ENCODE peak calls at places on chromosomes 16 and 17, in nine cellular contexts. One of them, this sample, is unnamed.
A peak's percentile ranks its signal among the peaks of the same experiment; 100 is the strongest.

GRCh38 chr17:47895254-47895855 is 681 bp upstream of the SP2 start:
- DNase-seq in HCT116: no peak
- DNase-seq in spleen: peak; percentile 93
- DNase-seq in tibial nerve: no peak
- DNase-seq in suprapubic skin: no peak
- DNase-seq in heart left ventricle: no peak
- DNase-seq in A549: peak; percentile 31
- DNase-seq in prostate gland: peak; percentile 34
- DNase-seq in IMR-90: peak; percentile 17
- DNase-seq in this sample: peak; percentile 66

GRCh38 chr16:16149710-16150116 is 73.6 kb downstream of the ABCC6 start:
- DNase-seq in HCT116: no peak
- DNase-seq in spleen: no peak
- DNase-seq in tibial nerve: no peak
- DNase-seq in suprapubic skin: no peak
- DNase-seq in heart left ventricle: no peak
- DNase-seq in A549: no peak
- DNase-seq in prostate gland: no peak
- DNase-seq in IMR-90: no peak
- DNase-seq in this sample: no peak

GRCh38 chr17:68868708-68869107 is 86.5 kb downstream of the ABCA8 start:
- DNase-seq in HCT116: no peak
- DNase-seq in spleen: no peak
- DNase-seq in tibial nerve: no peak
- DNase-seq in suprapubic skin: no peak
- DNase-seq in heart left ventricle: no peak
- DNase-seq in A549: no peak
- DNase-seq in prostate gland: no peak
- DNase-seq in IMR-90: peak; percentile 31
- DNase-seq in this sample: peak; percentile 54

GRCh38 chr17:44614862-44615261 is 41.4 kb upstream of the MEIOC start:
- DNase-seq in HCT116: no peak
- DNase-seq in spleen: peak; percentile 6
- DNase-seq in tibial nerve: no peak
- DNase-seq in suprapubic skin: no peak
- DNase-seq in heart left ventricle: no peak
- DNase-seq in A549: no peak
- DNase-seq in prostate gland: no peak
- DNase-seq in IMR-90: no peak
- DNase-seq in this sample: no peak

GRCh38 chr17:57552114-57552601 is 192.9 kb downstream of the CCDC182 start:
- DNase-seq in HCT116: no peak
- DNase-seq in spleen: peak; percentile 86
- DNase-seq in tibial nerve: no peak
- DNase-seq in suprapubic skin: no peak
- DNase-seq in heart left ventricle: no peak
- DNase-seq in A549: no peak
- DNase-seq in prostate gland: no peak
- DNase-seq in IMR-90: no peak
- DNase-seq in this sample: peak; percentile 57

GRCh38 chr16:7997966-7998365 is 592.3 kb downstream of the TMEM114 start:
- DNase-seq in HCT116: no peak
- DNase-seq in spleen: no peak
- DNase-seq in tibial nerve: no peak
- DNase-seq in suprapubic skin: no peak
- DNase-seq in heart left ventricle: no peak
- DNase-seq in A549: no peak
- DNase-seq in prostate gland: no peak
- DNase-seq in IMR-90: no peak
- DNase-seq in this sample: no peak

GRCh38 chr16:47866431-47866830 is 289.4 kb downstream of the ABCC12 start:
- DNase-seq in HCT116: no peak
- DNase-seq in spleen: no peak
- DNase-seq in tibial nerve: no peak
- DNase-seq in suprapubic skin: no peak
- DNase-seq in heart left ventricle: no peak
- DNase-seq in A549: no peak
- DNase-seq in prostate gland: no peak
- DNase-seq in IMR-90: no peak
- DNase-seq in this sample: no peak

GRCh38 chr17:32609085-32609484 is 122.3 kb downstream of the CDK5R1 start:
- DNase-seq in HCT116: peak; percentile 31
- DNase-seq in spleen: peak; percentile 92
- DNase-seq in tibial nerve: no peak
- DNase-seq in suprapubic skin: no peak
- DNase-seq in heart left ventricle: peak; percentile 44
- DNase-seq in A549: no peak
- DNase-seq in prostate gland: peak; percentile 59
- DNase-seq in IMR-90: no peak
- DNase-seq in this sample: peak; percentile 16

GRCh38 chr16:20740007-20740883 is 1.4 kb downstream of the THUMPD1 start:
- DNase-seq in HCT116: no peak
- DNase-seq in spleen: no peak
- DNase-seq in tibial nerve: no peak
- DNase-seq in suprapubic skin: no peak
- DNase-seq in heart left ventricle: no peak
- DNase-seq in A549: peak; percentile 21
- DNase-seq in prostate gland: peak; percentile 40
- DNase-seq in IMR-90: no peak
- DNase-seq in this sample: peak; percentile 29

GRCh38 chr17:43917348-43918025 is 10.2 kb upstream of the MPP2 start:
- DNase-seq in HCT116: no peak
- DNase-seq in spleen: peak; percentile 81
- DNase-seq in tibial nerve: no peak
- DNase-seq in suprapubic skin: no peak
- DNase-seq in heart left ventricle: peak; percentile 44
- DNase-seq in A549: no peak
- DNase-seq in prostate gland: no peak
- DNase-seq in IMR-90: peak; percentile 10
- DNase-seq in this sample: peak; percentile 52

GRCh38 chr17:71938340-71939010 is 182.3 kb upstream of the SOX9 start:
- DNase-seq in HCT116: no peak
- DNase-seq in spleen: no peak
- DNase-seq in tibial nerve: no peak
- DNase-seq in suprapubic skin: no peak
- DNase-seq in heart left ventricle: no peak
- DNase-seq in A549: no peak
- DNase-seq in prostate gland: no peak
- DNase-seq in IMR-90: no peak
- DNase-seq in this sample: peak; percentile 81

GRCh38 chr16:70661918-70662641 is 15.7 kb downstream of the IL34 start:
- DNase-seq in HCT116: no peak
- DNase-seq in spleen: no peak
- DNase-seq in tibial nerve: no peak
- DNase-seq in suprapubic skin: no peak
- DNase-seq in heart left ventricle: peak; percentile 36
- DNase-seq in A549: no peak
- DNase-seq in prostate gland: no peak
- DNase-seq in IMR-90: no peak
- DNase-seq in this sample: no peak

GRCh38 chr16:85878875-85879274 is 20.1 kb upstream of the IRF8 start:
- DNase-seq in HCT116: no peak
- DNase-seq in spleen: no peak
- DNase-seq in tibial nerve: no peak
- DNase-seq in suprapubic skin: no peak
- DNase-seq in heart left ventricle: no peak
- DNase-seq in A549: no peak
- DNase-seq in prostate gland: no peak
- DNase-seq in IMR-90: peak; percentile 71
- DNase-seq in this sample: peak; percentile 33

GRCh38 chr17:76123749-76124581 is 17.1 kb downstream of the FOXJ1 start:
- DNase-seq in HCT116: no peak
- DNase-seq in spleen: no peak
- DNase-seq in tibial nerve: no peak
- DNase-seq in suprapubic skin: no peak
- DNase-seq in heart left ventricle: no peak
- DNase-seq in A549: no peak
- DNase-seq in prostate gland: no peak
- DNase-seq in IMR-90: no peak
- DNase-seq in this sample: no peak

GRCh38 chr17:18156171-18156975 is 27.3 kb upstream of the ALKBH5 start:
- DNase-seq in HCT116: no peak
- DNase-seq in spleen: no peak
- DNase-seq in tibial nerve: no peak
- DNase-seq in suprapubic skin: no peak
- DNase-seq in heart left ventricle: no peak
- DNase-seq in A549: no peak
- DNase-seq in prostate gland: no peak
- DNase-seq in IMR-90: no peak
- DNase-seq in this sample: no peak
- TF ChIP-seq POLR2A in HCT116: no peak
- TF ChIP-seq POLR2A in spleen: no peak
- TF ChIP-seq POLR2A in tibial nerve: no peak
- TF ChIP-seq POLR2A in suprapubic skin: no peak
- TF ChIP-seq POLR2A in heart left ventricle: no peak
- TF ChIP-seq POLR2A in A549: no peak
- TF ChIP-seq POLR2A in prostate gland: no peak
- TF ChIP-seq POLR2A in IMR-90: no peak
- TF ChIP-seq POLR2A in this sample: no peak

GRCh38 chr16:88732961-88733294 is 26.6 kb downstream of the CTU2 start:
- DNase-seq in HCT116: no peak
- DNase-seq in spleen: no peak
- DNase-seq in tibial nerve: no peak
- DNase-seq in suprapubic skin: no peak
- DNase-seq in heart left ventricle: no peak
- DNase-seq in A549: no peak
- DNase-seq in prostate gland: no peak
- DNase-seq in IMR-90: no peak
- DNase-seq in this sample: no peak
- TF ChIP-seq POLR2A in HCT116: no peak
- TF ChIP-seq POLR2A in spleen: no peak
- TF ChIP-seq POLR2A in tibial nerve: no peak
- TF ChIP-seq POLR2A in suprapubic skin: no peak
- TF ChIP-seq POLR2A in heart left ventricle: no peak
- TF ChIP-seq POLR2A in A549: no peak
- TF ChIP-seq POLR2A in prostate gland: no peak
- TF ChIP-seq POLR2A in IMR-90: no peak
- TF ChIP-seq POLR2A in this sample: no peak

GRCh38 chr17:49836111-49837030 is 11.5 kb downstream of the TAC4 start:
- DNase-seq in HCT116: no peak
- DNase-seq in spleen: no peak
- DNase-seq in tibial nerve: no peak
- DNase-seq in suprapubic skin: no peak
- DNase-seq in heart left ventricle: no peak
- DNase-seq in A549: peak; percentile 82
- DNase-seq in prostate gland: peak; percentile 36
- DNase-seq in IMR-90: peak; percentile 68
- DNase-seq in this sample: no peak

GRCh38 chr17:49832840-49833599 is 14.8 kb downstream of the TAC4 start:
- DNase-seq in HCT116: no peak
- DNase-seq in spleen: no peak
- DNase-seq in tibial nerve: no peak
- DNase-seq in suprapubic skin: no peak
- DNase-seq in heart left ventricle: no peak
- DNase-seq in A549: no peak
- DNase-seq in prostate gland: no peak
- DNase-seq in IMR-90: no peak
- DNase-seq in this sample: no peak

GRCh38 chr17:49834118-49834743 is 13.6 kb downstream of the TAC4 start:
- DNase-seq in HCT116: no peak
- DNase-seq in spleen: no peak
- DNase-seq in tibial nerve: no peak
- DNase-seq in suprapubic skin: no peak
- DNase-seq in heart left ventricle: no peak
- DNase-seq in A549: no peak
- DNase-seq in prostate gland: no peak
- DNase-seq in IMR-90: peak; percentile 46
- DNase-seq in this sample: no peak

GRCh38 chr17:49830605-49831004 is 17.3 kb downstream of the TAC4 start:
- DNase-seq in HCT116: no peak
- DNase-seq in spleen: no peak
- DNase-seq in tibial nerve: no peak
- DNase-seq in suprapubic skin: no peak
- DNase-seq in heart left ventricle: no peak
- DNase-seq in A549: no peak
- DNase-seq in prostate gland: no peak
- DNase-seq in IMR-90: no peak
- DNase-seq in this sample: no peak

DNA sequence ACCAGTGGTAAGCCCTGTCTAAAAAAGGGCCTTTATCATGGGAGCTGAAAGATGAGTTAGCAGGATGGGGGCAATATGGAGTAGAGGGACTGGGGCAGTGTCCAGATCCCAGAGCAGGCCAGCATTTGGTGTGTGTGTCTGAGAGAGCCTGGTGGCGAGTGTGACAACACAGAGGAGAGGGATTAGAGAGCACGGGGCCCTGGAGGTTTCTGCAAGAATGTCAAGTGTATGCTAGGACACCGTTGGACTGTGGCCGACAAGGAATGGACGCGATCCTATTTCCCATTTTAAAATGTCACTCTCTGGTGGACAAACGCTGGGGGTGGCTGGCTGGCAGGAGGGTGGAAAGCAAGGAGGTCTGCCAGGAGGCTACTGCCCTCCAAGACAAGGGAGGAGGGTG is 12.4 kb downstream of the TAC4 start:
- DNase-seq in HCT116: no peak
- DNase-seq in spleen: no peak
- DNase-seq in tibial nerve: no peak
- DNase-seq in suprapubic skin: no peak
- DNase-seq in heart left ventricle: no peak
- DNase-seq in A549: no peak
- DNase-seq in prostate gland: no peak
- DNase-seq in IMR-90: no peak
- DNase-seq in this sample: peak; percentile 42
- TF ChIP-seq POLR2A in HCT116: no peak
- TF ChIP-seq POLR2A in spleen: no peak
- TF ChIP-seq POLR2A in tibial nerve: no peak
- TF ChIP-seq POLR2A in suprapubic skin: no peak
- TF ChIP-seq POLR2A in heart left ventricle: no peak
- TF ChIP-seq POLR2A in A549: no peak
- TF ChIP-seq POLR2A in prostate gland: no peak
- TF ChIP-seq POLR2A in IMR-90: no peak
- TF ChIP-seq POLR2A in this sample: no peak

DNA sequence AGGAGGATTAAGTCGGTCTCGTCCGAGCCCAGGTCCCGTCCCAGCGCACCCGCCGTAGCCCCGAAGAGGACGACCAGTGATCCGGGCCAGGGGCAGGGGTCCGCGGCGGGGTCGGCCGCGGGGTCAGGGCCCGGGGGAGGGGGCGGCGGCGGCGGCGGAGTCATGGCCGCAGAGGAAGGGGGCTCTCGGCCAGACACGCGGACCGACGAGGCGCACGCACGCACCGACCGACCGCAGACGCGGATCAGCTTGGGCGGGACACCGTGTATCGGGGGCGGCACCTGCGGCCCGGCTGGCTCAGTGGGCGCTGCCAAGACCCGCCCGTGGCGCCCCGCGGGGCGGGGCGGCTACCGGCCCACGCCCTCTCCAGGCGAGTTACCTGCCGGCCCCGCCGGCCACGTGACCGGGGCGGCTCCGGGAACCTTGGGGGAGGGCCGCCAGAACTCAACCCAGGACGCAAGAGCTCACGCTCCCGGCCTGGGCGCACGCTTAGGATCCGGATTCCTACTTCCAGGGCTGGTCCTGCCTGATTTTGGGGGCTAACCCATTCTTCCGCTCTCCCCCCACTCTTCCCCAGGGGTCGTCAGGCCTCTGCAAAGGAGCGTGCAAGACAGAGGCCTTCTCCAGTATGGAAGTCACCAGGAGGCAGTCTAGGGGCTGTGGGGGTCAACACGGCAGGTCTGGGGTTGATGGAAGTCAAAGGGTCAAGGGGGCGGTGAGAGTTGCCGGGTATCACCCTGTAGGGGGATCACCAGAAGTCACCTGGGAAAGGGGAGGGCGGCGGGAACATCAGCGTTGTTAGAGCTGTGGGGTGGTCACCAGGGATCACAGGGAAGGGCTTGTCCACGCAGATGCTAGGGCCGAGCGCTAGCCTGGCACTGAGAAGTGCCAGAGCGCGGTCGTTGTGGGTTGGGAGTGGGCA is at the start of gene ESRP2:
- DNase-seq in HCT116: peak; percentile 84
- DNase-seq in spleen: peak; percentile 86
- DNase-seq in tibial nerve: no peak
- DNase-seq in suprapubic skin: peak; percentile 84
- DNase-seq in heart left ventricle: no peak
- DNase-seq in A549: no peak
- DNase-seq in prostate gland: peak; percentile 94
- DNase-seq in IMR-90: no peak
- DNase-seq in this sample: peak; percentile 94
- TF ChIP-seq POLR2A in HCT116: peak; percentile 75
- TF ChIP-seq POLR2A in spleen: no peak
- TF ChIP-seq POLR2A in tibial nerve: no peak
- TF ChIP-seq POLR2A in suprapubic skin: no peak
- TF ChIP-seq POLR2A in heart left ventricle: no peak
- TF ChIP-seq POLR2A in A549: no peak
- TF ChIP-seq POLR2A in prostate gland: peak; percentile 93
- TF ChIP-seq POLR2A in IMR-90: no peak
- TF ChIP-seq POLR2A in this sample: peak; percentile 96